ENCODE peak calls at places on chromosome 5, in seven cellular contexts. D is GM23338; V is CD8-positive, alpha-beta T cell; Y is transverse colon; T is WERI-Rb-1; A is pancreas; N is ovary. G is an unnamed sample.

GRCh38 chr5:169914766-169915165 is 65.5 kb downstream of the INSYN2B start:
- DNase-seq in D (peak; percentile 32), N (no peak), A (no peak), T (no peak), V (no peak), Y (no peak), G (no peak)

GRCh38 chr5:74242516-74242915 is 398.0 kb downstream of the ENC1 start:
- DNase-seq in A (no peak), Y (no peak), V (no peak), D (no peak), N (no peak), T (no peak), G (no peak)

GRCh38 chr5:144088211-144088965 is 82.1 kb downstream of the YIPF5 start:
- DNase-seq in Y (no peak), N (no peak), D (no peak), V (no peak), T (no peak), A (no peak), G (no peak)

GRCh38 chr5:176790921-176791320 is 19.4 kb upstream of the UNC5A start:
- DNase-seq in D (no peak), V (no peak), Y (no peak), N (no peak), A (no peak), T (no peak), G (no peak)

GRCh38 chr5:75885849-75886596 is 168.8 kb upstream of the POC5 start:
- DNase-seq in V (no peak), A (no peak), T (peak; percentile 41), D (peak; percentile 52), Y (no peak), N (no peak), G (no peak)

GRCh38 chr5:35143841-35144240 is 86.4 kb downstream of the PRLR start:
- DNase-seq in A (no peak), Y (no peak), V (no peak), N (no peak), D (no peak), T (no peak), G (no peak)

GRCh38 chr5:142046191-142046590 is 33.4 kb upstream of the GNPDA1 start:
- DNase-seq in V (no peak), A (no peak), D (no peak), N (no peak), T (no peak), Y (no peak), G (no peak)

GRCh38 chr5:31029925-31030324 is 163.6 kb upstream of the CDH6 start:
- DNase-seq in V (no peak), T (peak; percentile 16), N (no peak), D (peak; percentile 59), A (no peak), Y (no peak), G (no peak)

GRCh38 chr5:178413992-178414391 is 176.2 kb downstream of the COL23A1 start:
- DNase-seq in A (no peak), N (no peak), Y (no peak), D (peak; percentile 44), T (no peak), V (no peak), G (no peak)

GRCh38 chr5:151139646-151140045 is 17.9 kb downstream of the ANXA6 start:
- DNase-seq in N (no peak), V (no peak), Y (no peak), D (no peak), T (no peak), A (no peak), G (no peak)

GRCh38 chr5:151139015-151139414 is 18.6 kb downstream of the ANXA6 start:
- DNase-seq in A (no peak), D (no peak), N (no peak), T (no peak), Y (no peak), V (no peak), G (no peak)

GRCh38 chr5:151140686-151141459 is 16.7 kb downstream of the ANXA6 start:
- DNase-seq in Y (no peak), T (no peak), A (no peak), N (no peak), V (no peak), D (no peak), G (no peak)

GRCh38 chr5:151137067-151137825 is 20.3 kb downstream of the ANXA6 start:
- DNase-seq in A (no peak), Y (no peak), V (no peak), N (no peak), D (no peak), T (no peak), G (no peak)

DNA sequence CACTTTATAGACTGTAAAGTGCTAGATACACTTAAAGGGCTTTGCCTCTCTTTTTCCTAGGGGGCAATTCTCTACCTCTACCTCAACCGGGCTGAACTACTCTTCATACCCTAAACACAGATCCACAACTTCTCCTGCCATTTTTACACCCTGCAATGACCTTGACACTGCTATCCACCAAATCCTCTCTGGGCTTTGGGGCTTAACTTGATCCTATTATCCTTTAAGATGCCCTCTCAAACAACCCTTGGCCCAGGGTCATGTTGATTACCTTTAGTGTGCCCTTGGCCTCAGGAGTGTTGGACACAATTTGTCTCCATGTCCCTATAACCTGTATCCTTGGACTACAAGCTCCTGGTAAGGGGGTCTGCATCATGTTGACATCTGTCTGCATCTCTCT is 19.5 kb downstream of the ANXA6 start:
- DNase-seq in N (no peak), Y (no peak), A (no peak), T (peak; percentile 53), D (no peak), V (no peak), G (no peak)
- H3K36me3 ChIP-seq in N (no peaks in the 10 kb centered on the region), Y (peaks cover 19% of the 10 kb centered on the region), A (peaks cover 34% of the 10 kb centered on the region), T (peaks cover 13% of the 10 kb centered on the region), D (peaks cover 17% of the 10 kb centered on the region), V (peaks cover 61% of the 10 kb centered on the region), G (peaks cover 48% of the 10 kb centered on the region)

GRCh38 chr5:171435908-171436307 is 16.5 kb downstream of the FGF18 start:
- DNase-seq in A (no peak), N (no peak), D (no peak), T (no peak), Y (no peak), V (no peak), G (no peak)
- H3K27me3 ChIP-seq in A (no peaks in the 10 kb centered on the region), N (no peaks in the 10 kb centered on the region), D (no peaks in the 10 kb centered on the region), T (no peaks in the 10 kb centered on the region), Y (no peaks in the 10 kb centered on the region), V (no peaks in the 10 kb centered on the region), G (peaks cover 2% of the 10 kb centered on the region)

DNA sequence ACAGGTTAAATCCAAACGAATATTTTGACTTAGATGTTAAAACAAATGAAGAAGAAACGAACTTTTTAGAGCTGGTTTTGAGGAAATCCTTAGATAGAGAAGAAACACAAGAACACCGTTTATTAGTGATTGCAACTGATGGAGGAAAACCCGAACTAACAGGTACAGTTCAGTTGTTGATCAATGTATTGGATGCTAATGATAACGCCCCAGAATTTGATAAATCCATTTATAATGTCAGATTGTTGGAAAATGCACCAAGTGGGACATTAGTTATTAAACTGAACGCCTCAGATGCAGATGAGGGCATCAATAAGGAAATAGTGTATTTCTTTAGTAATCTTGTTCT is 842 bp downstream of the PCDHA5 start:
- DNase-seq in N (no peak), D (no peak), Y (no peak), A (no peak), T (no peak), V (no peak), G (no peak)
- TF ChIP-seq CTCF in N (no peak), D (no peak), Y (no peak), A (no peak), T (no peak), V (no peak), G (no peak)

DNA sequence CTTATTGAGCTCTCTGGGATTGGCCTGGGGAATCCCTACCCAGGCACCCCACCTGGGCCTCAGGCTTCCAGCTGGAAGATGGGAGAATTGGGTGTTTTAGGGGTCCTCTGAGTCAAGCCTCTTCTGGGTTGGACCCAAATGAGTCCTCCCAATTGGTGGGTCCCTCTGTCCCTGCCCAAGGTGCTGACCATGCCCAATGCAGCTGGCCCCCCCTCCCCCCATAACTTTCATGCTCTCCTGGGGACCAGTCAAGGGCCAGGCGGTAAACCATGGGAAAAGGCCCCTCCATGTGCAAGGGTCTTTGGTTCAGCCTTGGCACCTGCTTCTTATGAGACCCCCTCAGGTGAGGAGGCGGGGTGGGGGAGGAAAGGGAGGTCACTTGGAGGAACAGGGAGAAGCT is 3.4 kb upstream of the PSD2 start:
- DNase-seq in Y (no peak), T (no peak), D (no peak), A (no peak), N (no peak), V (no peak), G (no peak)
- H3K36me3 ChIP-seq in Y (no peaks in the 10 kb centered on the region), T (no peaks in the 10 kb centered on the region), D (no peaks in the 10 kb centered on the region), A (no peaks in the 10 kb centered on the region), N (no peaks in the 10 kb centered on the region), V (no peaks in the 10 kb centered on the region), G (no peaks in the 10 kb centered on the region)

G was measured in GM06990.